ENCODE peak calls at places on chromosomes 12 and 14, in nine cellular contexts. One of them, this sample, is unnamed.

GRCh38 chr14:96916751-96917150 is 119.6 kb downstream of the VRK1 start:
- DNase-seq in WERI-Rb-1: no peak
- DNase-seq in A549: no peak
- DNase-seq in lower leg skin: no peak
- DNase-seq in PC-9: no peak
- DNase-seq in stomach: no peak
- DNase-seq in heart left ventricle: no peak
- DNase-seq in hepatocyte: no peak
- DNase-seq in fibroblast of the aortic adventitia: no peak
- DNase-seq in this sample: no peak

GRCh38 chr14:72830786-72831583 is 62.9 kb downstream of the DPF3 start:
- DNase-seq in WERI-Rb-1: no peak
- DNase-seq in A549: no peak
- DNase-seq in lower leg skin: no peak
- DNase-seq in PC-9: no peak
- DNase-seq in stomach: no peak
- DNase-seq in heart left ventricle: peak
- DNase-seq in hepatocyte: peak
- DNase-seq in fibroblast of the aortic adventitia: peak
- DNase-seq in this sample: peak

GRCh38 chr12:66087365-66087943 is 43.1 kb downstream of the LLPH start:
- DNase-seq in WERI-Rb-1: peak
- DNase-seq in A549: peak
- DNase-seq in lower leg skin: peak
- DNase-seq in PC-9: no peak
- DNase-seq in stomach: peak
- DNase-seq in heart left ventricle: peak
- DNase-seq in hepatocyte: peak
- DNase-seq in fibroblast of the aortic adventitia: peak
- DNase-seq in this sample: peak

GRCh38 chr12:55696796-55697462 is 10.8 kb downstream of the ITGA7 start:
- DNase-seq in WERI-Rb-1: no peak
- DNase-seq in A549: no peak
- DNase-seq in lower leg skin: no peak
- DNase-seq in PC-9: no peak
- DNase-seq in stomach: no peak
- DNase-seq in heart left ventricle: no peak
- DNase-seq in hepatocyte: no peak
- DNase-seq in fibroblast of the aortic adventitia: no peak
- DNase-seq in this sample: no peak

GRCh38 chr14:104579507-104579906 is at the start of gene C14orf180:
- DNase-seq in WERI-Rb-1: no peak
- DNase-seq in A549: no peak
- DNase-seq in lower leg skin: no peak
- DNase-seq in PC-9: no peak
- DNase-seq in stomach: peak
- DNase-seq in heart left ventricle: peak
- DNase-seq in hepatocyte: no peak
- DNase-seq in fibroblast of the aortic adventitia: no peak
- DNase-seq in this sample: no peak

GRCh38 chr12:48106574-48107251 is 834 bp upstream of the SENP1 start:
- DNase-seq in WERI-Rb-1: no peak
- DNase-seq in A549: no peak
- DNase-seq in lower leg skin: no peak
- DNase-seq in PC-9: no peak
- DNase-seq in stomach: no peak
- DNase-seq in heart left ventricle: no peak
- DNase-seq in hepatocyte: no peak
- DNase-seq in fibroblast of the aortic adventitia: no peak
- DNase-seq in this sample: no peak

GRCh38 chr14:103099081-103099732 is 4.7 kb downstream of the EXOC3L4 start:
- DNase-seq in WERI-Rb-1: no peak
- DNase-seq in A549: no peak
- DNase-seq in lower leg skin: no peak
- DNase-seq in PC-9: no peak
- DNase-seq in stomach: peak
- DNase-seq in heart left ventricle: no peak
- DNase-seq in hepatocyte: peak
- DNase-seq in fibroblast of the aortic adventitia: no peak
- DNase-seq in this sample: no peak

GRCh38 chr14:52025310-52025709 is 36.0 kb downstream of the RTRAF start:
- DNase-seq in WERI-Rb-1: no peak
- DNase-seq in A549: no peak
- DNase-seq in lower leg skin: no peak
- DNase-seq in PC-9: no peak
- DNase-seq in stomach: no peak
- DNase-seq in heart left ventricle: no peak
- DNase-seq in hepatocyte: no peak
- DNase-seq in fibroblast of the aortic adventitia: peak
- DNase-seq in this sample: no peak

GRCh38 chr14:93994919-93995682 is 2.0 kb upstream of the CCDC197 start:
- DNase-seq in WERI-Rb-1: no peak
- DNase-seq in A549: peak
- DNase-seq in lower leg skin: no peak
- DNase-seq in PC-9: peak
- DNase-seq in stomach: peak
- DNase-seq in heart left ventricle: peak
- DNase-seq in hepatocyte: no peak
- DNase-seq in fibroblast of the aortic adventitia: peak
- DNase-seq in this sample: no peak

GRCh38 chr14:72948481-72949138 is 22.3 kb downstream of the DCAF4 start:
- DNase-seq in WERI-Rb-1: peak
- DNase-seq in A549: peak
- DNase-seq in lower leg skin: peak
- DNase-seq in PC-9: no peak
- DNase-seq in stomach: peak
- DNase-seq in heart left ventricle: peak
- DNase-seq in hepatocyte: peak
- DNase-seq in fibroblast of the aortic adventitia: peak
- DNase-seq in this sample: peak

GRCh38 chr12:597926-598568 is 65.2 kb downstream of the NINJ2 start:
- DNase-seq in WERI-Rb-1: no peak
- DNase-seq in A549: no peak
- DNase-seq in lower leg skin: no peak
- DNase-seq in PC-9: no peak
- DNase-seq in stomach: no peak
- DNase-seq in heart left ventricle: no peak
- DNase-seq in hepatocyte: no peak
- DNase-seq in fibroblast of the aortic adventitia: no peak
- DNase-seq in this sample: no peak

GRCh38 chr14:74567219-74567618 is 44.8 kb downstream of the LTBP2 start:
- DNase-seq in WERI-Rb-1: no peak
- DNase-seq in A549: no peak
- DNase-seq in lower leg skin: no peak
- DNase-seq in PC-9: no peak
- DNase-seq in stomach: no peak
- DNase-seq in heart left ventricle: no peak
- DNase-seq in hepatocyte: no peak
- DNase-seq in fibroblast of the aortic adventitia: no peak
- DNase-seq in this sample: no peak

DNA sequence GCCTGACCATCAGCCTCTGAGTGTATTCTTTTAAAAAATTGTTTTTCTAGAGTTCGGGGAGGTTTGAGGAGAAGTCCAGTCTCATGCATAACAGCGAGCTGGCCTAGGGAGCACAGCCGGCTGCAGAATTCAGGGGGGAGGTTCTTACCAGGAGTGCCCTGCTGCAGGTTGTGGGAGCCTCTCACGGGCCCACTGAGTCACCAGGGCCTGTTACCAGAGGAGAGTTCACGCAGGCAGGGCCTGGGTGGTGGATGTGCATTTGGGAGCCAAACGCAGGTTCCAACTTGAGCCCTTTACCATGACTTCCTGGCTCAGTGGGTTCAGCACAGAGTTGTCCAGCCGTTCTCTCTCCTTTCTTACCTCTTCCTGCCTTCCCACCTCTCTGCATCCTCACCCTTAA is 14.4 kb downstream of the CD9 start:
- DNase-seq in WERI-Rb-1: no peak
- DNase-seq in A549: no peak
- DNase-seq in lower leg skin: no peak
- DNase-seq in PC-9: peak
- DNase-seq in stomach: no peak
- DNase-seq in heart left ventricle: no peak
- DNase-seq in hepatocyte: no peak
- DNase-seq in fibroblast of the aortic adventitia: no peak
- DNase-seq in this sample: no peak
- H3K4me3 ChIP-seq in WERI-Rb-1: no peak
- H3K4me3 ChIP-seq in A549: no peak
- H3K4me3 ChIP-seq in lower leg skin: no peak
- H3K4me3 ChIP-seq in PC-9: peak
- H3K4me3 ChIP-seq in stomach: no peak
- H3K4me3 ChIP-seq in heart left ventricle: no peak
- H3K4me3 ChIP-seq in hepatocyte: no peak
- H3K4me3 ChIP-seq in fibroblast of the aortic adventitia: no peak
- H3K4me3 ChIP-seq in this sample: no peak

DNA sequence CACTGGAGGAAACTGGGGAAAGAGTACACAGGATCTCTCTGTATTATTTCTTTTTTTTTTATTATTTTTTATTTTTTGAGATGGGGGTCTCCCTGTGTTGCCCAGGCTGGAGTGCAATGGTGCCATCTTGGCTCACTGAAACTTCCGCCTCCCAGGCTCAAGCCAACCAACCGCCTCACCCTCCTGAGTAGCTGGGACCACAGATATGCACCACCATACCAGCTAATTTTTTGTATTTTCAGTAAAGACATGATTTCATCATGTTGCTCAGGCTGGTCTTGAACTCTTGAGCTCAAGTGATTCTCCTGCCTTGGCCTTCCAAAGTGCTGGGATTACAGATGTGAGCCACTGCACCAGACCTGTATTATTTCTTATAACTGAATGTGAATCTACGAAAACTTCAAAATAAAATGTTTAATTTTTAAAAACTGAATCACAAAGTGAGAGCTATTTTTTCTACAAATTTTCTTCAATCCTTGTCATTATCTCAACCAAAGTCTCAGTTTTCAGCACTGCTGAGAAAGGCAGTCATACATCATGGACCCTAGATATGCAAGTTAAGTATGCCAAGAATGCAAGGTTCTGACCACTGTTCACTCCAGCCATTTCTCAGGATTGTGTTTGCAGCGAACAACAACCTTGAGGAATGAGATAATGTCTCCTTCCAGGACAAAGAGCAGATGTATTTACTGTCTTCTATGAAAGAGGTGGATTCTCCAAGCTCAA is 2.4 kb downstream of the EAPP start:
- DNase-seq in WERI-Rb-1: no peak
- DNase-seq in A549: no peak
- DNase-seq in lower leg skin: no peak
- DNase-seq in PC-9: no peak
- DNase-seq in stomach: no peak
- DNase-seq in heart left ventricle: no peak
- DNase-seq in hepatocyte: no peak
- DNase-seq in fibroblast of the aortic adventitia: peak
- DNase-seq in this sample: no peak
- H3K4me3 ChIP-seq in WERI-Rb-1: no peak
- H3K4me3 ChIP-seq in A549: no peak
- H3K4me3 ChIP-seq in lower leg skin: no peak
- H3K4me3 ChIP-seq in PC-9: no peak
- H3K4me3 ChIP-seq in stomach: peak
- H3K4me3 ChIP-seq in heart left ventricle: peak
- H3K4me3 ChIP-seq in hepatocyte: no peak
- H3K4me3 ChIP-seq in fibroblast of the aortic adventitia: peak
- H3K4me3 ChIP-seq in this sample: no peak

GRCh38 chr12:116881325-116881866 is at the start of gene HRK:
- DNase-seq in WERI-Rb-1: peak
- DNase-seq in A549: no peak
- DNase-seq in lower leg skin: no peak
- DNase-seq in PC-9: peak
- DNase-seq in stomach: no peak
- DNase-seq in heart left ventricle: no peak
- DNase-seq in hepatocyte: no peak
- DNase-seq in fibroblast of the aortic adventitia: no peak
- DNase-seq in this sample: no peak
- H3K4me3 ChIP-seq in WERI-Rb-1: peak
- H3K4me3 ChIP-seq in A549: peak
- H3K4me3 ChIP-seq in lower leg skin: no peak
- H3K4me3 ChIP-seq in PC-9: peak
- H3K4me3 ChIP-seq in stomach: peak
- H3K4me3 ChIP-seq in heart left ventricle: peak
- H3K4me3 ChIP-seq in hepatocyte: peak
- H3K4me3 ChIP-seq in fibroblast of the aortic adventitia: peak
- H3K4me3 ChIP-seq in this sample: peak

DNA sequence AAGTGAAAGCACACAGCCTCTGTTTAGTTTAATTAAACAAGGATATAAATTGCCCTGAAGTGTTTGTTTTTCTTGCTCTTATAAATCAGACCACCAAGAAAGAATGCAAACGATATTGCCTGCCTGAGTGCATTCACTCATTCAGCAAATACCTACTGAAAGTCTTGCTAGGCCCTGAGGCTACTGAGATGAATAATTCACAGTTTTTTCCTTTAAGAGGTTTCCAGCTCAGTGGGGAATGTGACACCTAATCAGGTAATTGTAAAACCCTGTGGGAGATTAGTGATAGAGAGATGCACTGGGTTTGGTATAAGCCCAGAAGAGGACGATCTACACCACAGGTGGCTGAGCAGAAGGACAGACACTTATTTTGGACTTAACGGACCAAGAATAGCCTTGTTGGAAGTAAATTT is 151.4 kb downstream of the SLC35F4 start:
- DNase-seq in WERI-Rb-1: peak
- DNase-seq in A549: no peak
- DNase-seq in lower leg skin: no peak
- DNase-seq in PC-9: no peak
- DNase-seq in stomach: no peak
- DNase-seq in heart left ventricle: no peak
- DNase-seq in hepatocyte: no peak
- DNase-seq in fibroblast of the aortic adventitia: no peak
- DNase-seq in this sample: peak
- H3K4me3 ChIP-seq in WERI-Rb-1: no peak
- H3K4me3 ChIP-seq in A549: no peak
- H3K4me3 ChIP-seq in lower leg skin: no peak
- H3K4me3 ChIP-seq in PC-9: no peak
- H3K4me3 ChIP-seq in stomach: no peak
- H3K4me3 ChIP-seq in heart left ventricle: no peak
- H3K4me3 ChIP-seq in hepatocyte: no peak
- H3K4me3 ChIP-seq in fibroblast of the aortic adventitia: no peak
- H3K4me3 ChIP-seq in this sample: no peak